ENCODE peak calls at places on chromosomes 5 and 9, in five cellular contexts. I is astrocyte of the spinal cord, N is upper lobe of right lung, L is foreskin fibroblast, G is fibroblast of pulmonary artery. X is an unnamed sample.

GRCh38 chr5:96125335-96125891 is 163.8 kb upstream of the ELL2 start:
- DNase-seq in N (no peak), L (no peak), I (no peak), G (peak; percentile 61), X (no peak)

GRCh38 chr5:154945695-154946301 is 4.9 kb downstream of the MRPL22 start:
- DNase-seq in G (peak; percentile 57), L (no peak), I (peak; percentile 43), N (no peak), X (no peak)

GRCh38 chr5:112574566-112574965 is 155.5 kb upstream of the EPB41L4A start:
- DNase-seq in L (no peak), I (no peak), G (no peak), N (no peak), X (no peak)

GRCh38 chr5:175878544-175879438 is 7.4 kb downstream of the CPLX2 start:
- DNase-seq in L (no peak), I (no peak), N (no peak), G (no peak), X (no peak)

GRCh38 chr9:33103381-33104110 is 27.1 kb upstream of the SMU1 start:
- DNase-seq in I (no peak), L (no peak), G (no peak), N (no peak), X (no peak)

GRCh38 chr5:115459844-115460243 is 84.7 kb downstream of the FEM1C start:
- DNase-seq in L (peak; percentile 54), G (no peak), N (no peak), I (peak; percentile 80), X (no peak)

GRCh38 chr5:102561894-102562760 is 63.3 kb upstream of the SLCO6A1 start:
- DNase-seq in G (peak; percentile 21), I (peak; percentile 19), L (no peak), N (peak; percentile 60), X (no peak)

GRCh38 chr5:140372971-140373487 is 13.0 kb downstream of the SLC4A9 start:
- DNase-seq in L (peak; percentile 47), I (peak; percentile 76), N (peak; percentile 76), G (peak; percentile 89), X (no peak)

GRCh38 chr5:83473344-83474169 is 2.0 kb downstream of the VCAN start:
- DNase-seq in G (peak; percentile 99), N (peak; percentile 89), I (peak; percentile 99), L (peak; percentile 97), X (peak; percentile 92)

GRCh38 chr9:4114569-4115505 is 185.0 kb downstream of the GLIS3 start:
- DNase-seq in L (no peak), N (no peak), I (peak; percentile 85), G (peak; percentile 68), X (peak; percentile 67)

GRCh38 chr5:61598140-61598539 is 266.1 kb downstream of the ZSWIM6 start:
- DNase-seq in N (no peak), I (no peak), G (no peak), L (no peak), X (no peak)

GRCh38 chr9:27151693-27152397 is 42.8 kb downstream of the TEK start:
- DNase-seq in N (no peak), L (no peak), I (peak; percentile 47), G (peak; percentile 82), X (peak; percentile 37)

GRCh38 chr9:129626944-129627297 is 958 bp downstream of the NTMT1 start:
- DNase-seq in L (peak; percentile 80), G (peak; percentile 69), N (no peak), I (peak; percentile 78), X (no peak)

GRCh38 chr9:35618854-35619799 is 914 bp upstream of the CD72 start:
- DNase-seq in L (no peak), N (no peak), G (no peak), I (no peak), X (no peak)

GRCh38 chr5:134124289-134125194 is 10.1 kb downstream of the TCF7 start:
- DNase-seq in L (peak; percentile 92), N (no peak), G (no peak), I (peak; percentile 75), X (no peak)

GRCh38 chr9:16721972-16722371 is 148.5 kb downstream of the BNC2 start:
- DNase-seq in N (no peak), G (peak; percentile 94), L (no peak), I (no peak), X (no peak)

GRCh38 chr9:89801723-89802680 is 197.2 kb downstream of the GADD45G start:
- DNase-seq in N (no peak), I (no peak), L (no peak), G (no peak), X (no peak)

GRCh38 chr9:89993678-89994630 is 389.1 kb downstream of the GADD45G start:
- DNase-seq in G (no peak), I (no peak), N (peak; percentile 84), L (no peak), X (no peak)

GRCh38 chr9:134293031-134293521 is 33.2 kb upstream of the RXRA start:
- DNase-seq in I (no peak), L (no peak), G (no peak), N (no peak), X (no peak)

GRCh38 chr9:134295101-134295745 is 31.0 kb upstream of the RXRA start:
- DNase-seq in I (no peak), L (no peak), G (no peak), N (no peak), X (no peak)

GRCh38 chr9:134293576-134294227 is 32.6 kb upstream of the RXRA start:
- DNase-seq in L (peak; percentile 14), N (no peak), I (no peak), G (no peak), X (no peak)

GRCh38 chr9:134295746-134296250 is 30.5 kb upstream of the RXRA start:
- DNase-seq in N (no peak), G (no peak), L (no peak), I (no peak), X (no peak)

DNA sequence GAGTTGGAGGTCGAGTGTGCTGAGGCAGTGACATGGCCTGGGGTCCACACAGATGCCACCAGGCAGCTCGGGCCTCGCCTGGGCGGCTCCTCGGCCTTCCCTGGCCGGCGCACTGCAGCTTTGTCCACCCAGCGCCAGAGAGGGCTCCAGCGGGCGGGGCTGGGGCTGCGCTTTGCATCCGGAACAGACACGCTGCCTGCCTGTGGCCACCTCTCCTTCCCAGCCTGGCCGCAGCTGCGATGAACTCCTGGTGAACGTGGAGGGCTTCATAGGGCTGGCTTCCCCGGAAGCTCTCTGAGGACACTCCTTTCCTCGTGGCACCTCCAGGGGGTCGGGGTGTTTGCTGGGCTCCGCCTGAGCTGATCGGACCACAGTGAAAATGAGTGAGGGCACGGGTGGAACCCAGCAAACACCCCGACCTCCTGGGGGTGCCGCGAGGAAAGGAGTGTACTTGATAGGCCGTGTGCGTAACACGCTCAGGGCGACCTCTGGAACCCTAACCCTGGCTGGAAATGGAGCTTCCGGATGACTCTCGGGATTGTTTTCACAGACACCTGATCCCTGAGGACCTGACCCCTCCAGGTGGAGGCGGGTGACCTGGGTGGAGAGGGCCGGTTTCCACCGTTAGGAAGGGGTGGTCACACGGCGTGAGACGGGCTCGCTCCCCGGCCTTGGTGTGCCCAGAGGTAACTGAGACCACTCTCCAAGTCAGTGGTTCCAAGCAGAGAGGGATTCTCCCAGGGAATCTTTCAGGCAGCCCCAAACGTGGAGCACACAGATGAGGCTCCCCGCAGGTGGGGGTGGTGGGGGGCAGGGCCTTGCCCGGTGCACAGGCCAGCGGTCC is 31.8 kb upstream of the RXRA start:
- DNase-seq in G (no peak), I (no peak), N (no peak), L (peak; percentile 11), X (no peak)
- H3K4me3 ChIP-seq in G (no peak overlapping the region), I (no peak overlapping the region), N (peak overlapping the region; percentile 33), L (peak overlapping the region; percentile 39), X (no peak overlapping the region)

DNA sequence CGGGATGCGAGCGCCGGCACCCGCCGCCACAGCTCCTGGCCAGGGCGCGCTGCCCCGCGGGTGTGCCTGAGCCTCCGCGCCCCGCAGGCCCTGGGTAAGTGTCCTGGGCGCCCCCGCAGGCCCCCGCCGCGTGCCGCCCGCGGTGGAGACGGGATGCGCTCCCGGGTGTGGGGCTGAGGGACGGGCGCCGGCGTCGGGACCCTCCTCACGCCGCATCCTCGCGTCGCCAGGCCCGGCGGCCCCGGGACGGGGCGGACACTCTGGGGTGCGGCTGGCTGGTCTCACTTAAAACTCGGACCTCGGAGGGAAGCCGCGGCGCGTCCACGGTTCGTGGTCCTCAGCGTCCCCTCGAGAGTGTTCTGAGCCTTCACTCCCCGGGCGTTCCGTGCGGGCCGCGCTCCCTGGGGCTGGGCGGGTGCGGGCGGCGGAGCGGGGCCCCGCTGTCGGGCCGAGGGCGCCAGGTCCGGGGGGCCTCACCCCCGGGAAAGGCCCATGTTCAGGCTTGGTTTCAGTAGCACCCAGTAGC is 275 bp downstream of the AHRR start:
- DNase-seq in L (no peak), I (no peak), G (no peak), N (peak; percentile 65), X (no peak)
- TF ChIP-seq CTCF in L (no peak), I (no peak), G (no peak), N (no peak), X (no peak)

GRCh38 chr5:1785062-1785461 is 14.6 kb downstream of the MRPL36 start:
- DNase-seq in I (no peak), L (no peak), N (peak; percentile 40), G (no peak), X (no peak)
- H3K4me3 ChIP-seq in I (no peak overlapping the region), L (no peak overlapping the region), N (no peak overlapping the region), G (no peak overlapping the region), X (no peak overlapping the region)

GRCh38 chr5:136081192-136081591 is 51.5 kb upstream of the SMAD5 start:
- DNase-seq in G (no peak), L (no peak), I (no peak), N (no peak), X (no peak)

GRCh38 chr5:136077046-136077445 is 48.3 kb downstream of the TGFBI start:
- DNase-seq in I (no peak), N (no peak), L (no peak), G (no peak), X (no peak)

GRCh38 chr5:136080113-136080482 is 51.3 kb downstream of the TGFBI start:
- DNase-seq in N (no peak), I (no peak), G (no peak), L (no peak), X (no peak)

GRCh38 chr5:136080483-136081180 is 51.8 kb downstream of the TGFBI start:
- DNase-seq in N (peak; percentile 94), G (peak; percentile 90), I (peak; percentile 95), L (peak; percentile 81), X (peak; percentile 46)

GRCh38 chr5:136079195-136079985 is 50.6 kb downstream of the TGFBI start:
- DNase-seq in L (no peak), N (no peak), G (no peak), I (peak; percentile 53), X (no peak)
- TF ChIP-seq CTCF in L (no peak), N (no peak), G (peak; percentile 7), I (peak; percentile 52), X (peak; percentile 24)

GRCh38 chr9:134641173-134641985 is at the start of gene COL5A1:
- DNase-seq in G (peak; percentile 92), I (peak; percentile 95), L (peak; percentile 96), N (peak; percentile 92), X (peak; percentile 43)
- H3K4me3 ChIP-seq in G (peak within 1 kb of the TSS; percentile 85), I (peak within 1 kb of the TSS; percentile 73), L (peak within 1 kb of the TSS; percentile 99), N (peak within 1 kb of the TSS; percentile 54), X (peak within 1 kb of the TSS; percentile 55)

GRCh38 chr9:109249615-109250014 is 71.2 kb downstream of the EPB41L4B start:
- DNase-seq in I (no peak), L (no peak), G (no peak), N (no peak), X (no peak)

GRCh38 chr9:109247228-109247627 is 73.6 kb downstream of the EPB41L4B start:
- DNase-seq in L (no peak), I (no peak), N (no peak), G (no peak), X (no peak)

GRCh38 chr9:109250311-109250741 is 70.5 kb downstream of the EPB41L4B start:
- DNase-seq in L (no peak), N (no peak), G (no peak), I (no peak), X (no peak)

GRCh38 chr9:109246533-109246932 is 74.3 kb downstream of the EPB41L4B start:
- DNase-seq in I (no peak), N (no peak), G (no peak), L (no peak), X (no peak)

GRCh38 chr9:109248133-109248581 is 72.7 kb downstream of the EPB41L4B start:
- DNase-seq in I (no peak), N (no peak), G (peak; percentile 15), L (no peak), X (no peak)
- TF ChIP-seq CTCF in I (peak; percentile 36), N (no peak), G (no peak), L (no peak), X (no peak)

X was measured in retinal pigment epithelial cell.